ENCODE peak calls at places on chromosomes 16 and 17, in seven cellular contexts. S, P, B, K, R, T and M are unnamed samples.

GRCh38 chr16:31876955-31877828 is 3.6 kb downstream of the ZNF267 start:
- DNase-seq in S (peak), P (no peak), B (peak), K (peak), R (peak), T (peak), M (no peak)

GRCh38 chr17:74011963-74012362 is 191.5 kb upstream of the RPL38 start:
- DNase-seq in S (no peak), P (no peak), B (no peak), K (no peak), R (no peak), T (no peak), M (no peak)

GRCh38 chr16:77780378-77780837 is 8.0 kb upstream of the VAT1L start:
- DNase-seq in S (peak), P (no peak), B (no peak), K (no peak), R (no peak), T (no peak), M (no peak)

GRCh38 chr17:1792495-1793446 is 30.9 kb downstream of the SERPINF1 start:
- DNase-seq in S (no peak), P (no peak), B (no peak), K (no peak), R (no peak), T (no peak), M (no peak)

GRCh38 chr17:1649844-1650409 is at the start of gene RILP:
- DNase-seq in S (peak), P (no peak), B (peak), K (peak), R (no peak), T (peak), M (no peak)

GRCh38 chr16:85010931-85011845 is at the start of gene ZDHHC7:
- DNase-seq in S (peak), P (peak), B (peak), K (peak), R (peak), T (peak), M (peak)

GRCh38 chr17:73292031-73292531 is 19.7 kb downstream of the CDC42EP4 start:
- DNase-seq in S (peak), P (no peak), B (no peak), K (no peak), R (no peak), T (no peak), M (no peak)

GRCh38 chr16:81873843-81874752 is 95.0 kb downstream of the PLCG2 start:
- DNase-seq in S (peak), P (peak), B (peak), K (peak), R (peak), T (peak), M (peak)

GRCh38 chr17:82871056-82871775 is 31.4 kb upstream of the ZNF750 start:
- DNase-seq in S (no peak), P (no peak), B (no peak), K (no peak), R (peak), T (peak), M (no peak)

GRCh38 chr17:70896843-70897242 is 727.5 kb downstream of the KCNJ2 start:
- DNase-seq in S (no peak), P (no peak), B (no peak), K (no peak), R (no peak), T (no peak), M (no peak)

GRCh38 chr16:24589997-24590396 is 50.6 kb downstream of the RBBP6 start:
- DNase-seq in S (no peak), P (no peak), B (no peak), K (no peak), R (no peak), T (no peak), M (no peak)

GRCh38 chr17:35746956-35747355 is 6.1 kb downstream of the GAS2L2 start:
- DNase-seq in S (no peak), P (no peak), B (no peak), K (no peak), R (no peak), T (no peak), M (no peak)

GRCh38 chr16:65120811-65121721 is 797 bp downstream of the CDH11 start:
- DNase-seq in S (peak), P (peak), B (no peak), K (no peak), R (no peak), T (no peak), M (no peak)